ENCODE peak calls at places on chromosome 22, in nine cellular contexts. V, C, K, R, Z, Y, Q, H and X are unnamed samples.

GRCh38 chr22:32646476-32646875 is 155.0 kb upstream of the TIMP3 start:
- DNase-seq in H (no peak), V (no peak), Q (no peak), Y (no peak), K (no peak), Z (no peak), R (no peak), C (no peak), X (no peak)

GRCh38 chr22:43521716-43522115 is 109.9 kb downstream of the MPPED1 start:
- DNase-seq in C (no peak), V (no peak), H (no peak), Z (no peak), R (peak; percentile 8), K (no peak), Q (no peak), Y (no peak), X (no peak)

GRCh38 chr22:20272174-20272573 is 4.1 kb upstream of the RTN4R start:
- DNase-seq in V (no peak), Z (no peak), Q (no peak), H (no peak), R (no peak), K (no peak), Y (no peak), C (no peak), X (no peak)

GRCh38 chr22:26483043-26483438 is 542 bp downstream of the HPS4 start:
- DNase-seq in Z (no peak), C (no peak), Y (no peak), H (no peak), Q (no peak), V (no peak), R (no peak), K (no peak), X (no peak)

GRCh38 chr22:25942989-25943411 is 201.0 kb downstream of the MYO18B start:
- DNase-seq in R (no peak), V (no peak), Q (no peak), K (no peak), Z (no peak), H (no peak), Y (no peak), C (no peak), X (no peak)

GRCh38 chr22:28424427-28425080 is 255.1 kb downstream of the TTC28 start:
- DNase-seq in K (no peak), V (peak; percentile 32), Q (no peak), Y (peak; percentile 85), H (no peak), Z (no peak), C (no peak), R (no peak), X (no peak)

GRCh38 chr22:47553436-47553835 is 791.0 kb downstream of the TBC1D22A start:
- DNase-seq in R (no peak), V (no peak), H (no peak), Q (no peak), K (no peak), Z (no peak), Y (no peak), C (no peak), X (no peak)

GRCh38 chr22:19717691-19718254 is 3.5 kb downstream of the SEPTIN5 start:
- DNase-seq in Z (no peak), V (peak; percentile 55), Y (peak; percentile 52), R (peak; percentile 87), C (no peak), Q (peak; percentile 57), H (peak; percentile 43), K (peak; percentile 77), X (peak; percentile 76)

GRCh38 chr22:43467171-43467570 is 55.4 kb downstream of the MPPED1 start:
- DNase-seq in C (no peak), V (no peak), Q (no peak), H (no peak), K (no peak), R (no peak), Z (no peak), Y (no peak), X (no peak)

GRCh38 chr22:19722175-19722914 is 994 bp upstream of the GP1BB start:
- DNase-seq in V (no peak), R (no peak), C (no peak), Q (no peak), Z (no peak), H (no peak), Y (no peak), K (no peak), X (no peak)

GRCh38 chr22:28252539-28252938 is 333.5 kb upstream of the PITPNB start:
- DNase-seq in H (no peak), Z (no peak), Q (no peak), K (no peak), Y (no peak), C (no peak), V (no peak), R (no peak), X (no peak)

GRCh38 chr22:50544746-50545253 is 899 bp upstream of the KLHDC7B start:
- DNase-seq in C (no peak), Q (peak; percentile 42), Z (no peak), Y (no peak), K (peak; percentile 45), R (peak; percentile 84), V (no peak), H (no peak), X (no peak)

DNA sequence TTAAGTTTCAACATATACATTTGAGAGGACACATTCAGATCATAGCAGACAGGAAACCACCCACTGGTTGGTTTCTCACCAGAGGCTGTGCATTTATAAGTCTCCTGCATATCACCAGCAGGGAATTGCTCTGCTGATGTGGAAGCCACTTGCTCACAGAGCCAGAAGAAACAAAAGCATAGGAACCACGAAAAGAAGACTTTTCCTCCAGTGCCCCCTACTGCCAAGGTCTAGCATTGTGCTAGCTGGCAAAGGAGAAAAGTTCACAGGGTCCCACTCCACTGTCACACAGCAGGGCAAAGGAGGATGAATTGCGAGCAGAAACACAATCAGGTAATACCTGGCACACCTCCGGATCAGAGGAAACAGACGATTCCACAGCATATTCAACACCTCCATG is 28.9 kb upstream of the ISX start:
- DNase-seq in Z (no peak), C (no peak), Y (no peak), K (no peak), V (no peak), R (no peak), Q (peak; percentile 51), H (no peak), X (no peak)
- TF ChIP-seq CTCF in Z (peak; percentile 57), C (peak; percentile 57), Y (no peak), K (no peak), V (peak; percentile 9), R (no peak), Q (peak; percentile 44), H (peak; percentile 32), X (peak; percentile 65)

DNA sequence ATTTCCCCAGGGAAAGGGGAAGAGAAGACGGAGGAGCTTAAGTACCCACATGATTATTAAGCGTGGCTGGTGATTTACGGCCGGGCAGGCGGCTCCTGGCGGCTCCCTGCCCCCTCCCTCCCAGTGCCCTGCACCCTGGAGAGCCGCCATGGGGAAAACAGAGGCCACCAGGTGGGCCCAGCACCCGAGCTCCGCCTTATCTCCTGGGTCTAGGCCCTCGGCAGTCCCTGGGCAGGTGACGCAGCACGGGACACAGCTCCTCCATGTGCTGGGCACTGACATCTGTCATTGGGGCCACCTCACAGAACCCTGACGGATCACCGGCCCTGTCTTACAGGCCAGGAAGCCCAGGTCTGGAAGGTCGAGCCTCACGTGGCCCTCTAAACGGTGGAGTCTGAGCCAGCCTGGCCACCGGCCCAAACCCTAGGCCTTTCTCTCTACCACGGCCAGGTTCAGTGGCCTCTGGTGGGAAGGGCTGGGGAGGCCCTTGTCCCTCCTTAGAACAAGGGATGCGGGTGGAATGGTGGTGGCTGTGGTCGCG is 60.2 kb upstream of the PPARA start:
- DNase-seq in K (peak; percentile 28), C (no peak), V (no peak), Z (no peak), Q (no peak), R (peak; percentile 47), H (no peak), Y (no peak), X (no peak)
- H3K4me3 ChIP-seq in K (no peak overlapping the region), C (no peak overlapping the region), V (no peak overlapping the region), Z (no peak overlapping the region), Q (no peak overlapping the region), R (peak overlapping the region; percentile 37), H (no peak overlapping the region), Y (no peak overlapping the region), X (no peak overlapping the region)

DNA sequence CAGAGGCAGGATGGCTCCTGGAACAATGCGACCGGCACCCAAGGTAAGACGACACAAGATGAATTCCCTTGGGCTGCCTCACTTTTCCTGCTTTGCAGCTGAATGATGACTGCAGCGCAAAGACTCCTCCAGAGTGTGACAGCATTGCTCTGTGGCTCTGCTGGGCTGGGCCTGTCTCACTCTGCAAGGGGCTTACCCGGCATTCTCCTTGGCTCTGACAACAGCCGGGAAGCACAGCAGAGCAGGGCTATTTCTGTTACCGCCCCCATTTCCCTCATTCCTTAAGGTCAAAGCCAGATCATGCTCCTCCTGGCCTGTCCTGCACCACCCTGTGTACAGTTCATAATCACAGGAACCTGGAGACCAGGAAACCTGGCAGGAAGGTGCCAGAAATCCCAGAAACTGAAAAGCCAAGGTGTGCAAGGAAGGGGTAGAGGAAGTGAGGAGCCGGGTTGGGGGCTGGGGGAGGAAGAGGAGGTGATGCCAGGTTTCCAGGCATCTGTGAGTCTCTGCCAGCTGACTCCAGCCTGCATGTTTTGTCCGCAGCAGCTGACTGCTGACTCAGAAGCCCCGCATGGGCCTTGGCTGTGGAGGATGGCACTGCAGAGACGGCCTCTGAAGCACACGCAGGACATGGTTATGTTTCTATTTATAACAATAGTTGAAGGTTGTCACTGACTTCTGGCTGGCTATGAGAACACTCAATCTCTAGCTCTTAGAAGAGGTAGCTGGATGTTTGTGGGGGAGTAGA is 113.6 kb downstream of the MICAL3 start:
- DNase-seq in H (peak; percentile 83), C (no peak), Z (no peak), V (peak; percentile 84), R (no peak), Q (no peak), Y (peak; percentile 91), K (peak; percentile 40), X (no peak)
- TF ChIP-seq CTCF in H (peak; percentile 69), C (no peak), Z (no peak), V (peak; percentile 65), R (peak; percentile 23), Q (peak; percentile 4), Y (peak; percentile 74), K (no peak), X (no peak)

DNA sequence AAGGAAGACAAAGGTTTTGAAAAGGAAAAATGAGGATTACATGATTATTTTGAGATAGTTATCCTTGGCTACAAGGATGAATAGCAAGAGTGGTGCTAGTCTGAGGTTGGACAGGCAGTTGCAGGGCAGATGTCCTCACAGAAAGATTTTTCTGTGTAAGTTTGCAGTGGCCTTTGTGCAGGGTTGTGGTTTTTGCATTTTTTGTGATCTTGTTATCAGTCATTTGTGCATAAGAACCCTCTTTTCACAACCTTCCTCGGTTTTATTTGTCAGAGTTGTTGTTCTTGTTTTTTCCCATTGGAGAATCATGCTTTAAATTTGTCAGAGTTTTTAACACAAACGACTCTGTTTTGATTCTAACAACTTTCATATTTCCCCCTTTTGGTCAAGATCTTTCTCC is 1.4 kb downstream of the CCDC134 start:
- DNase-seq in Y (no peak), V (no peak), Z (no peak), R (no peak), C (no peak), K (no peak), Q (peak; percentile 42), H (no peak), X (no peak)
- H3K4me3 ChIP-seq in Y (no peak overlapping the region), V (no peak overlapping the region), Z (peak overlapping the region; percentile 88), R (peak overlapping the region; percentile 96), C (peak overlapping the region; percentile 66), K (peak overlapping the region; percentile 91), Q (peak overlapping the region; percentile 93), H (no peak overlapping the region), X (peak overlapping the region; percentile 81)